ENCODE peak calls at places on chromosome 6, in nine cellular contexts. H is IMR-90, T is Peyer's patch, X is caudate nucleus, S is DND-41, G is ascending aorta, K is A549, A is body of pancreas, N is RWPE1. Q is an unnamed sample.

GRCh38 chr6:146912730-146913680 is 291.2 kb upstream of the STXBP5 start:
- DNase-seq in H (no peak), A (no peak), X (no peak), T (no peak), S (no peak), K (no peak), N (no peak), G (no peak), Q (no peak)

GRCh38 chr6:53961679-53962370 is 149.4 kb upstream of the MLIP start:
- DNase-seq in X (no peak), H (peak), A (no peak), K (peak), N (no peak), G (no peak), S (no peak), T (no peak), Q (no peak)

GRCh38 chr6:90934081-90934480 is 347.2 kb upstream of the MAP3K7 start:
- DNase-seq in T (no peak), S (no peak), N (no peak), A (no peak), G (no peak), X (no peak), K (no peak), H (no peak), Q (no peak)

GRCh38 chr6:17002123-17002522 is 99.7 kb upstream of the STMND1 start:
- DNase-seq in A (no peak), G (no peak), S (no peak), H (no peak), X (no peak), K (no peak), N (no peak), T (no peak), Q (no peak)

GRCh38 chr6:5967594-5967993 is 39.1 kb downstream of the NRN1 start:
- DNase-seq in N (peak), K (no peak), T (no peak), S (no peak), G (no peak), X (no peak), A (no peak), H (no peak), Q (no peak)

GRCh38 chr6:160032538-160032937 is 63.7 kb downstream of the IGF2R start:
- DNase-seq in N (no peak), G (no peak), H (no peak), K (no peak), S (no peak), X (no peak), T (no peak), A (no peak), Q (no peak)

GRCh38 chr6:56513631-56514030 is 129.1 kb downstream of the DST start:
- DNase-seq in X (no peak), N (no peak), S (no peak), G (no peak), H (peak), T (no peak), K (no peak), A (no peak), Q (no peak)

GRCh38 chr6:43096451-43097097 is 20.5 kb downstream of the PTK7 start:
- DNase-seq in T (no peak), S (no peak), A (peak), H (peak), X (no peak), N (peak), K (no peak), G (no peak), Q (no peak)

GRCh38 chr6:4358414-4359107 is 223.2 kb upstream of the ECI2 start:
- DNase-seq in X (peak), K (peak), N (peak), S (no peak), A (peak), T (peak), G (peak), H (peak), Q (peak)

GRCh38 chr6:148747145-148747492 is 289 bp downstream of the UST start:
- DNase-seq in N (no peak), H (peak), T (peak), A (peak), K (no peak), X (no peak), G (no peak), S (no peak), Q (peak)

GRCh38 chr6:74891358-74891811 is 314.5 kb downstream of the COL12A1 start:
- DNase-seq in X (no peak), S (no peak), H (peak), K (no peak), N (no peak), A (no peak), T (no peak), G (no peak), Q (no peak)

GRCh38 chr6:81950877-81951276 is 198.4 kb upstream of the TENT5A start:
- DNase-seq in K (no peak), G (no peak), X (no peak), H (peak), A (no peak), S (no peak), T (no peak), N (peak), Q (no peak)

GRCh38 chr6:21593927-21594421 is 423 bp downstream of the SOX4 start:
- DNase-seq in S (peak), G (no peak), T (no peak), N (peak), A (peak), H (peak), K (no peak), X (peak), Q (no peak)

GRCh38 chr6:145009691-145010090 is 724.6 kb downstream of the UTRN start:
- DNase-seq in N (no peak), S (no peak), A (no peak), K (no peak), H (peak), G (no peak), X (no peak), T (no peak), Q (no peak)

GRCh38 chr6:170268216-170269129 is 22.4 kb downstream of the DLL1 start:
- DNase-seq in H (no peak), T (no peak), K (no peak), S (no peak), X (no peak), G (no peak), N (no peak), A (peak), Q (peak)

GRCh38 chr6:111524735-111525134 is 41.7 kb upstream of the REV3L start:
- DNase-seq in X (no peak), S (no peak), T (no peak), H (no peak), A (no peak), G (no peak), N (no peak), K (no peak), Q (no peak)
- H3K27ac ChIP-seq in X (no peak), S (no peak), T (no peak), H (no peak), A (no peak), G (no peak), N (no peak), K (no peak), Q (no peak)

GRCh38 chr6:119079288-119079809 is 885 bp upstream of the FAM184A start:
- DNase-seq in G (no peak), K (no peak), S (no peak), H (peak), A (no peak), N (peak), T (no peak), X (peak), Q (no peak)

GRCh38 chr6:119076173-119076965 is 2.1 kb downstream of the FAM184A start:
- DNase-seq in T (no peak), A (no peak), S (no peak), N (no peak), H (no peak), G (no peak), X (no peak), K (no peak), Q (no peak)

GRCh38 chr6:119078449-119079287 is at the start of gene FAM184A:
- DNase-seq in G (no peak), H (peak), N (peak), A (peak), X (peak), S (no peak), T (peak), K (peak), Q (peak)

GRCh38 chr6:119076966-119077642 is 1.4 kb downstream of the FAM184A start:
- DNase-seq in S (no peak), H (no peak), N (no peak), X (no peak), G (no peak), K (no peak), A (no peak), T (no peak), Q (no peak)

DNA sequence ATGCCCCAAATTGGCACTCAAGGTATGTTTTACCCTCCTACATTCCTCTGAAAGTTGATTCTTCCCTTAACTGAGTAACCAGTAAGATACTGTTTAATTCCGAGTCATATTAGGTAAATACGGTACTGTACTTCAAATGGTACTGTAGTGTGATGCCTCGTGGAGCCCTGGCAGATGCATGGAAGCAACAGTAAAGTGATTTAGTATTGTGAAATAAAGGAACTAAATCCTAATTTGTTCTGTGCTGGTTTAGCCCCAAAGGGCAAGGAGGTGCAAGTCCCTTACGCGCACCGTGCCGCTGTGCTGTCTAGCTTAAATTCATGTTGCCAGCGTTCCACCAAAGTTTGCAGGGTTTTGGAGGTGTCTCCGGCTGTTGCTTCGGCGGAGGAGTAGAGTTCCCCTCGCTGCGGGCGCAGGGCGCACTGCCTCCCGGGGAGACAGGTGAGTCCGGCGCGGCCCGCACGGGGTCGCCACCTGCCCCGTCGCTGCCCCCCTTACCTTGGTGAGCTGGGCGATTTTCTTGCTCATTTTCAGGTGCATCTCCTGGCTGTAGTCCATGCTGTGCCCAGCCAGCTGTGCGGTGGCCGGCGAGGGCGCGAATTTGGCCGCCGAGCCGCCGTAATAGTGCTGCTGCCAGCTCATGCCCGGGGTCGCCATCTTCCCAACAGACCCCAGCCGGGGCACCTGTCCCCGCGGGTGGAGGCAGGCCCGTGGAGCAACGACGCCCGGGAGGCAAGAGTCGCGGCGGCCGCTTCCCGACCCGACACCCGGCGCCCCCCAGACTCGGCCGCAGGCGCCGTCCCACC is 618 bp downstream of the FAM184A start:
- DNase-seq in K (no peak), A (peak), N (peak), S (no peak), H (no peak), G (no peak), T (peak), X (peak), Q (peak)
- H3K27ac ChIP-seq in K (peak), A (peak), N (no peak), S (no peak), H (no peak), G (peak), T (peak), X (peak), Q (no peak)

DNA sequence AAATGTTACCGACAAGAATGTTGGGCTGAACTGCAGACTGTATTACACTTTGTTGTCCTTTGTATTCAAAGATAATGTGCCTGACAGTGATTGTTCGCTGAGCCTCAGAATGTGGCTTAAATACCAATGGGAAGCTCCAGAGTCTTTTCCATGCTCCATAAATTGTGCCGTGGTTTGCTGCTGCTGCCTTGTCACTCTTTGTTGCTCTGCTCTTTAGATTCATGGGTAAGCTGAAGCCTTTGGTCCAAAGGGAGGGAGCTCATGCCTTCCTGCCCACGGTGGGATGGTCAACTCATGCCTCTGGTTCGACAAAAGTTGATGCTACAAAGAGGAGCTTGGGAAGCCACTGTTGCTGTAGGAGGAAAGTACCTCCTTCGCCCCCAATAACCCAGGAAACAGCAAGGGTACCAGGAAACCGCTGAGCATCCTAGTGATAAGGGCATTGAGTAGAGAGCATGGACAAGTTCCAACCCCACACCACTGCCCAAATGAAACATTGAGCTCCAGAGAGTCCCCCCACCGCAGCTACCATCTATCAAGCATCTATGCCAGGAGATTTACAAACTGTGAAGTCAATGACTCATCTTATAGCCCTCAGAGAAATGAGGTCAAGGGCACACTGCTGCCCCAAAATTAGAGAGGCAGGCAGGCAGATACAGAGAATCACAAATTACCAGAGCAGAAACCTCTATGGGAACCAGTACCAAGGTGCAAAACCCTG is 118.4 kb upstream of the ARID1B start:
- DNase-seq in S (no peak), N (no peak), A (no peak), G (no peak), T (no peak), H (no peak), X (no peak), K (no peak), Q (no peak)
- H3K27ac ChIP-seq in S (no peak), N (no peak), A (no peak), G (peak), T (no peak), H (no peak), X (no peak), K (no peak), Q (no peak)

DNA sequence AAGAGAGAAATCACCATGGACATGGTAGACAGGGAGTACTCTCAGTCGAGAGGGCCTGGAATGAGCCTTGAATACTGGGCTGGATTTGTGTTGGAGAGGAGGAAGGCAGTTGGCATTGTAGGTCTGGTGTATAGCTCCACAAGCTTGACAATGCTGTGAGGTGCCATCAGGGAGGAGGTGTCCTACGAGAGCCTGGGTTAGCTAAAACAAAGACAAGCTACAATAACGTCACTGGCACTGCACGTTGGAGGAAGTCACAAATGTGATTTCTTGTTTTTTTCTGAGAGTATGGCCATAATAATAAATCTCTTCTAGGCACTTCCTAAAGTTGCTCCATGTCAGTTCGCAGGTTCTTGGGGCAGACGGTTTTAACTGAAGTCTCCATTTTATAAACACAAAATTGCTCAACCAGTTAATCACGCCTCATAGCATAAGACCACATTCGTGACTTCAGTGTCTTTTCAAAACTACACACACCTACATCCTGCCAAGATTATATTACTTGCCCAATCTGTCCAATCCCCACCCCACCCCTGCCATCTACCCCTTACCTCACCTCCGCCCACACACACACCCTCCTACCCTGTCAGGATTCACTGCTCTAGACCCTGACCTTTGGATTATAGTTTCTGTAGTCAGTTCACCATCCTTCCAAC is 4.4 kb upstream of the HLA-DMB start:
- DNase-seq in T (no peak), A (no peak), H (peak), X (no peak), S (no peak), N (no peak), G (no peak), K (no peak), Q (no peak)
- H3K27ac ChIP-seq in T (peak), A (peak), H (peak), X (no peak), S (no peak), N (no peak), G (peak), K (no peak), Q (no peak)

GRCh38 chr6:31548423-31548873 is 1.0 kb downstream of the NFKBIL1 start:
- DNase-seq in S (no peak), H (no peak), T (no peak), G (no peak), N (no peak), X (no peak), A (no peak), K (no peak), Q (no peak)
- H3K27ac ChIP-seq in S (peak), H (peak), T (peak), G (peak), N (peak), X (peak), A (peak), K (peak), Q (peak)

Q was measured in psoas muscle.